ENCODE peak calls at places on chromosomes 11 and 22, in seven cellular contexts. T, N, B, S, M, X and R are unnamed samples.

GRCh38 chr22:16810188-16810802 is 14.9 kb downstream of the XKR3 start:
- DNase-seq in N (no peak), X (peak), S (no peak), B (no peak), T (no peak), M (no peak), R (no peak)

GRCh38 chr11:36241512-36241911 is 47.7 kb downstream of the COMMD9 start:
- DNase-seq in M (no peak), N (no peak), X (no peak), T (no peak), B (no peak), S (no peak), R (no peak)

GRCh38 chr11:32602657-32603410 is 19.2 kb downstream of the EIF3M start:
- DNase-seq in M (no peak), B (no peak), S (no peak), T (no peak), N (no peak), X (peak), R (no peak)

GRCh38 chr11:131760191-131760951 is 390.0 kb downstream of the NTM start:
- DNase-seq in N (no peak), S (peak), B (no peak), X (peak), T (peak), M (no peak), R (no peak)

GRCh38 chr22:45009881-45010531 is at the start of gene PHF21B:
- DNase-seq in M (peak), X (peak), B (peak), S (peak), N (peak), T (peak), R (no peak)

GRCh38 chr22:43160497-43161126 is 9.3 kb downstream of the TSPO start:
- DNase-seq in M (no peak), T (no peak), S (no peak), B (no peak), N (no peak), X (no peak), R (no peak)

GRCh38 chr11:72023335-72023734 is 24.6 kb downstream of the IL18BP start:
- DNase-seq in N (no peak), S (peak), M (no peak), X (no peak), B (no peak), T (no peak), R (no peak)

GRCh38 chr11:123196060-123196714 is 1.1 kb upstream of the CLMP start:
- DNase-seq in M (no peak), N (no peak), T (no peak), X (no peak), S (no peak), B (no peak), R (no peak)

GRCh38 chr22:30861131-30861530 is 107.4 kb downstream of the MORC2 start:
- DNase-seq in N (no peak), M (no peak), B (no peak), X (no peak), S (no peak), T (no peak), R (no peak)

GRCh38 chr11:16685914-16686313 is 52.5 kb upstream of the C11orf58 start:
- DNase-seq in M (no peak), X (no peak), T (no peak), N (no peak), B (no peak), S (no peak), R (no peak)

GRCh38 chr22:38085056-38085455 is 1.1 kb upstream of the SLC16A8 start:
- DNase-seq in T (no peak), B (no peak), M (no peak), X (no peak), N (no peak), S (no peak), R (no peak)

GRCh38 chr11:66641834-66642233 is 3.3 kb downstream of the RBM4 start:
- DNase-seq in X (no peak), M (no peak), N (no peak), T (no peak), B (no peak), S (no peak), R (no peak)

GRCh38 chr11:70474710-70475109 is 76.4 kb downstream of the CTTN start:
- DNase-seq in X (no peak), M (no peak), T (no peak), B (no peak), N (no peak), S (no peak), R (no peak)